ENCODE peak calls at places on chromosomes 5 and 9, in six cellular contexts. O, E, N, X, Z and R are unnamed samples.

GRCh38 chr5:1294839-1295649 is at the start of gene TERT:
- DNase-seq in Z (peak; percentile 57), E (no peak), O (no peak), X (no peak), N (peak; percentile 36), R (no peak)

GRCh38 chr5:135008981-135009735 is 24.9 kb downstream of the PITX1 start:
- DNase-seq in X (no peak), Z (no peak), O (no peak), N (no peak), E (no peak), R (no peak)

GRCh38 chr9:34675874-34676273 is 13.4 kb upstream of the CCL27 start:
- DNase-seq in Z (no peak), X (no peak), N (no peak), O (no peak), E (no peak), R (no peak)

GRCh38 chr9:87787735-87788134 is 61.8 kb downstream of the CTSL start:
- DNase-seq in O (no peak), X (no peak), Z (no peak), E (no peak), N (no peak), R (no peak)

GRCh38 chr5:168140256-168140655 is 151.2 kb upstream of the WWC1 start:
- DNase-seq in O (no peak), X (no peak), N (no peak), Z (no peak), E (no peak), R (no peak)

GRCh38 chr9:70561805-70562395 is 147.4 kb upstream of the KLF9 start:
- DNase-seq in O (no peak), Z (no peak), N (no peak), X (no peak), E (no peak), R (no peak)

GRCh38 chr5:139746691-139747582 is 48.7 kb upstream of the PSD2 start:
- DNase-seq in N (no peak), E (no peak), O (no peak), X (peak; percentile 90), Z (peak; percentile 54), R (peak; percentile 59)

GRCh38 chr5:18068851-18069250 is 434.6 kb downstream of the TAF11L14 start:
- DNase-seq in X (no peak), N (no peak), E (no peak), Z (no peak), O (no peak), R (no peak)

GRCh38 chr9:2023532-2023931 is 8.4 kb downstream of the SMARCA2 start:
- DNase-seq in E (no peak), Z (no peak), X (no peak), O (no peak), N (no peak), R (no peak)

GRCh38 chr9:71504636-71505035 is 263.7 kb downstream of the CEMIP2 start:
- DNase-seq in Z (no peak), X (peak; percentile 82), N (no peak), E (no peak), O (no peak), R (no peak)

GRCh38 chr5:119393201-119393691 is 37.4 kb downstream of the TNFAIP8 start:
- DNase-seq in X (no peak), N (no peak), E (no peak), Z (no peak), O (no peak), R (no peak)

GRCh38 chr5:57094753-57095683 is 78.8 kb upstream of the GPBP1 start:
- DNase-seq in N (no peak), X (peak; percentile 17), Z (no peak), E (no peak), O (no peak), R (no peak)

GRCh38 chr9:4486176-4486575 is 4.1 kb upstream of the SLC1A1 start:
- DNase-seq in E (no peak), O (no peak), X (no peak), N (no peak), Z (no peak), R (no peak)

GRCh38 chr9:133967024-133967741 is 24.9 kb downstream of the VAV2 start:
- DNase-seq in N (peak; percentile 24), O (no peak), X (peak; percentile 26), Z (no peak), E (no peak), R (no peak)

GRCh38 chr5:95644351-95645042 is 2.1 kb upstream of the RFESD start:
- DNase-seq in Z (no peak), E (no peak), O (no peak), N (peak; percentile 79), X (peak; percentile 73), R (no peak)

GRCh38 chr9:12716823-12717222 is 23.6 kb downstream of the TYRP1 start:
- DNase-seq in Z (no peak), X (no peak), N (peak; percentile 0), O (no peak), E (no peak), R (no peak)

GRCh38 chr5:9431496-9432258 is 114.2 kb downstream of the SEMA5A start:
- DNase-seq in X (no peak), N (no peak), Z (no peak), O (no peak), E (no peak), R (no peak)

GRCh38 chr9:17882801-17883200 is 303.9 kb downstream of the SH3GL2 start:
- DNase-seq in O (no peak), Z (no peak), N (no peak), E (no peak), X (no peak), R (no peak)

GRCh38 chr5:147509041-147509709 is 693 bp downstream of the DPYSL3 start:
- DNase-seq in Z (no peak), E (no peak), X (peak; percentile 10), N (peak; percentile 33), O (peak; percentile 20), R (no peak)

GRCh38 chr9:71285191-71285656 is 163.8 kb upstream of the TRPM3 start:
- DNase-seq in Z (no peak), E (peak; percentile 7), O (no peak), X (peak; percentile 67), N (peak; percentile 67), R (peak; percentile 38)

GRCh38 chr9:22446950-22447606 is 454 bp downstream of the DMRTA1 start:
- DNase-seq in O (no peak), E (no peak), X (peak; percentile 84), N (no peak), Z (peak; percentile 6), R (peak; percentile 59)

GRCh38 chr5:164065266-164065665 is 559.8 kb downstream of the MAT2B start:
- DNase-seq in N (no peak), Z (no peak), E (no peak), X (no peak), O (no peak), R (no peak)

GRCh38 chr5:43193171-43193951 is 1.3 kb downstream of the NIM1K start:
- DNase-seq in O (peak; percentile 9), E (no peak), X (peak; percentile 86), Z (no peak), N (peak; percentile 24), R (peak; percentile 48)

GRCh38 chr5:76862986-76863385 is 13.2 kb downstream of the S100Z start:
- DNase-seq in Z (no peak), X (no peak), N (no peak), E (no peak), O (no peak), R (no peak)

GRCh38 chr5:173727839-173728778 is 111.7 kb upstream of the BOD1 start:
- DNase-seq in E (no peak), Z (no peak), N (no peak), X (no peak), O (no peak), R (no peak)

GRCh38 chr5:135551593-135552447 is 16.1 kb upstream of the NEUROG1 start:
- DNase-seq in O (peak; percentile 31), E (no peak), Z (peak; percentile 19), X (peak; percentile 82), N (peak; percentile 66), R (peak; percentile 85)

GRCh38 chr5:85647349-85648127 is 970.2 kb upstream of the COX7C start:
- DNase-seq in Z (no peak), E (no peak), X (no peak), O (no peak), N (no peak), R (no peak)

GRCh38 chr9:129138476-129139232 is 27.4 kb downstream of the PTPA start:
- DNase-seq in Z (no peak), N (no peak), E (no peak), O (no peak), X (peak; percentile 60), R (peak; percentile 64)

GRCh38 chr9:764986-765385 is 76.5 kb upstream of the DMRT1 start:
- DNase-seq in E (no peak), N (no peak), Z (no peak), X (no peak), O (no peak), R (no peak)

GRCh38 chr9:95486318-95486717 is 30.5 kb downstream of the PTCH1 start:
- DNase-seq in N (no peak), O (no peak), X (peak; percentile 29), Z (no peak), E (no peak), R (no peak)

GRCh38 chr5:22710660-22711059 is 142.5 kb downstream of the CDH12 start:
- DNase-seq in E (no peak), O (no peak), N (no peak), X (no peak), Z (no peak), R (no peak)

GRCh38 chr5:180862645-180863044 is 1.6 kb upstream of the ZFP62 start:
- DNase-seq in N (no peak), Z (no peak), E (no peak), X (no peak), O (no peak), R (no peak)

GRCh38 chr5:80240368-80240986 is 15.4 kb downstream of the SERINC5 start:
- DNase-seq in Z (no peak), O (no peak), X (no peak), N (no peak), E (no peak), R (no peak)

GRCh38 chr5:394671-395155 is 48.3 kb upstream of the EXOC3 start:
- DNase-seq in E (no peak), X (no peak), Z (no peak), N (no peak), O (no peak), R (no peak)

GRCh38 chr5:168971100-168971499 is 329.8 kb downstream of the SLIT3 start:
- DNase-seq in E (no peak), Z (no peak), X (no peak), O (no peak), N (no peak), R (no peak)

GRCh38 chr5:864492-865167 is 13.8 kb upstream of the ZDHHC11 start:
- DNase-seq in X (no peak), Z (no peak), E (no peak), O (no peak), N (no peak), R (no peak)

GRCh38 chr5:55668356-55668755 is 43.8 kb downstream of the SLC38A9 start:
- DNase-seq in E (no peak), X (peak; percentile 92), Z (no peak), N (peak; percentile 76), O (no peak), R (no peak)

GRCh38 chr5:156356238-156356637 is 29.3 kb downstream of the SGCD start:
- DNase-seq in X (no peak), N (no peak), E (no peak), Z (no peak), O (no peak), R (no peak)

GRCh38 chr5:94540856-94541494 is 77.4 kb downstream of the KIAA0825 start:
- DNase-seq in N (no peak), Z (no peak), O (no peak), X (no peak), E (no peak), R (no peak)